ENCODE peak calls at places on chromosomes 2 and 18, in eight cellular contexts. One of them, this sample, is unnamed.

GRCh38 chr18:46821856-46822711 is 65.2 kb upstream of the ST8SIA5 start:
- DNase-seq in endodermal cell: no peak
- DNase-seq in RWPE1: no peak
- DNase-seq in fibroblast of the conjunctiva: no peak
- DNase-seq in neural crest cell: no peak
- DNase-seq in cerebellar cortex: no peak
- DNase-seq in GM12864: no peak
- DNase-seq in AG08396: no peak
- DNase-seq in this sample: no peak

GRCh38 chr2:52724585-52724984 is 1043.0 kb upstream of the CHAC2 start:
- DNase-seq in endodermal cell: no peak
- DNase-seq in AG08396: no peak
- DNase-seq in neural crest cell: no peak
- DNase-seq in GM12864: no peak
- DNase-seq in RWPE1: no peak
- DNase-seq in fibroblast of the conjunctiva: no peak
- DNase-seq in cerebellar cortex: no peak
- DNase-seq in this sample: no peak

GRCh38 chr18:46755315-46756171 is 1.3 kb downstream of the ST8SIA5 start:
- DNase-seq in AG08396: no peak
- DNase-seq in endodermal cell: peak
- DNase-seq in neural crest cell: no peak
- DNase-seq in fibroblast of the conjunctiva: no peak
- DNase-seq in RWPE1: no peak
- DNase-seq in cerebellar cortex: peak
- DNase-seq in GM12864: no peak
- DNase-seq in this sample: no peak

GRCh38 chr2:172465417-172466334 is 38.3 kb downstream of the ITGA6 start:
- DNase-seq in endodermal cell: peak
- DNase-seq in RWPE1: peak
- DNase-seq in neural crest cell: peak
- DNase-seq in cerebellar cortex: peak
- DNase-seq in AG08396: peak
- DNase-seq in fibroblast of the conjunctiva: peak
- DNase-seq in GM12864: peak
- DNase-seq in this sample: peak

GRCh38 chr2:193966590-193966989 is 1690.4 kb upstream of the SLC39A10 start:
- DNase-seq in endodermal cell: peak
- DNase-seq in cerebellar cortex: no peak
- DNase-seq in AG08396: no peak
- DNase-seq in fibroblast of the conjunctiva: peak
- DNase-seq in neural crest cell: no peak
- DNase-seq in GM12864: no peak
- DNase-seq in RWPE1: peak
- DNase-seq in this sample: peak

GRCh38 chr2:208265371-208265806 is 666 bp upstream of the PIKFYVE start:
- DNase-seq in AG08396: peak
- DNase-seq in neural crest cell: no peak
- DNase-seq in GM12864: peak
- DNase-seq in RWPE1: no peak
- DNase-seq in endodermal cell: peak
- DNase-seq in fibroblast of the conjunctiva: no peak
- DNase-seq in cerebellar cortex: peak
- DNase-seq in this sample: peak

GRCh38 chr2:38700881-38701458 is 35.1 kb downstream of the GALM start:
- DNase-seq in cerebellar cortex: no peak
- DNase-seq in AG08396: no peak
- DNase-seq in RWPE1: no peak
- DNase-seq in endodermal cell: no peak
- DNase-seq in neural crest cell: no peak
- DNase-seq in GM12864: no peak
- DNase-seq in fibroblast of the conjunctiva: no peak
- DNase-seq in this sample: no peak

GRCh38 chr2:6741229-6741628 is 124.5 kb downstream of the CMPK2 start:
- DNase-seq in AG08396: no peak
- DNase-seq in fibroblast of the conjunctiva: no peak
- DNase-seq in endodermal cell: no peak
- DNase-seq in cerebellar cortex: no peak
- DNase-seq in GM12864: no peak
- DNase-seq in RWPE1: no peak
- DNase-seq in neural crest cell: no peak
- DNase-seq in this sample: no peak

GRCh38 chr18:36460854-36461253 is 163.3 kb downstream of the FHOD3 start:
- DNase-seq in endodermal cell: peak
- DNase-seq in fibroblast of the conjunctiva: no peak
- DNase-seq in cerebellar cortex: no peak
- DNase-seq in GM12864: no peak
- DNase-seq in RWPE1: no peak
- DNase-seq in neural crest cell: no peak
- DNase-seq in AG08396: no peak
- DNase-seq in this sample: no peak

GRCh38 chr2:145431181-145431951 is 911.4 kb upstream of the ZEB2 start:
- DNase-seq in RWPE1: no peak
- DNase-seq in neural crest cell: no peak
- DNase-seq in fibroblast of the conjunctiva: no peak
- DNase-seq in endodermal cell: peak
- DNase-seq in GM12864: no peak
- DNase-seq in cerebellar cortex: no peak
- DNase-seq in AG08396: no peak
- DNase-seq in this sample: peak

This sample was measured in hepatocyte.